ENCODE peak calls at places on chromosomes 11 and 22, in ten cellular contexts. F, I, Q, K, W, S, P, Z, T and G are unnamed samples.
A peak's percentile ranks its signal among the peaks of the same experiment; 100 is the strongest.

GRCh38 chr11:36713715-36714114 is 115.7 kb upstream of the RAG2 start:
- DNase-seq in F (no peak), I (no peak), Q (no peak), K (no peak), W (no peak), S (no peak), P (no peak), Z (no peak), T (no peak), G (peak; percentile 17)

GRCh38 chr11:112195906-112196305 is 20.6 kb downstream of the BCO2 start:
- DNase-seq in F (no peak), I (no peak), Q (no peak), K (no peak), W (no peak), S (no peak), P (no peak), Z (no peak), T (peak; percentile 23), G (no peak)

GRCh38 chr11:118918686-118919280 is 6.9 kb downstream of the BCL9L start:
- DNase-seq in F (no peak), I (no peak), Q (no peak), K (no peak), W (no peak), S (no peak), P (no peak), Z (no peak), T (peak; percentile 61), G (no peak)

GRCh38 chr11:3051435-3052108 is 5.7 kb downstream of the CARS1 start:
- DNase-seq in F (no peak), I (no peak), Q (no peak), K (no peak), W (no peak), S (no peak), P (no peak), Z (no peak), T (no peak), G (no peak)

GRCh38 chr22:45897736-45898135 is 79.2 kb downstream of the WNT7B start:
- DNase-seq in F (no peak), I (no peak), Q (no peak), K (no peak), W (no peak), S (no peak), P (no peak), Z (no peak), T (no peak), G (no peak)

GRCh38 chr11:36306888-36307287 is 10.8 kb downstream of the PRR5L start:
- DNase-seq in F (no peak), I (peak; percentile 27), Q (no peak), K (no peak), W (peak; percentile 20), S (no peak), P (no peak), Z (no peak), T (peak; percentile 78), G (no peak)

GRCh38 chr22:27780161-27780575 is 21.4 kb downstream of the MN1 start:
- DNase-seq in F (no peak), I (no peak), Q (no peak), K (no peak), W (no peak), S (no peak), P (no peak), Z (no peak), T (peak; percentile 83), G (no peak)

GRCh38 chr11:100691886-100692285 is 4.8 kb downstream of the ARHGAP42 start:
- DNase-seq in F (no peak), I (no peak), Q (no peak), K (no peak), W (no peak), S (no peak), P (no peak), Z (no peak), T (no peak), G (no peak)

GRCh38 chr11:79100093-79100704 is 340.6 kb downstream of the TENM4 start:
- DNase-seq in F (no peak), I (peak; percentile 12), Q (no peak), K (peak; percentile 16), W (peak; percentile 38), S (peak; percentile 4), P (no peak), Z (no peak), T (peak; percentile 64), G (peak; percentile 29)

GRCh38 chr11:128582496-128583366 is 4.6 kb downstream of the ETS1 start:
- DNase-seq in F (no peak), I (no peak), Q (peak; percentile 94), K (no peak), W (no peak), S (no peak), P (peak; percentile 61), Z (no peak), T (peak; percentile 97), G (no peak)

GRCh38 chr11:86692317-86692716 is 19.9 kb upstream of the ME3 start:
- DNase-seq in F (no peak), I (no peak), Q (no peak), K (no peak), W (no peak), S (no peak), P (no peak), Z (no peak), T (peak; percentile 54), G (no peak)

GRCh38 chr11:92198276-92198675 is 26.3 kb upstream of the FAT3 start:
- DNase-seq in F (no peak), I (no peak), Q (no peak), K (no peak), W (no peak), S (no peak), P (no peak), Z (no peak), T (no peak), G (no peak)

GRCh38 chr11:3196161-3197043 is 22.2 kb downstream of the MRGPRG start:
- DNase-seq in F (no peak), I (no peak), Q (no peak), K (no peak), W (no peak), S (no peak), P (no peak), Z (no peak), T (no peak), G (no peak)

GRCh38 chr22:24333301-24333700 is 62.7 kb downstream of the SPECC1L start:
- DNase-seq in F (no peak), I (peak; percentile 33), Q (no peak), K (no peak), W (no peak), S (no peak), P (no peak), Z (no peak), T (peak; percentile 89), G (no peak)

GRCh38 chr22:41181349-41182241 is 23.5 kb upstream of the L3MBTL2 start:
- DNase-seq in F (no peak), I (no peak), Q (peak; percentile 28), K (no peak), W (no peak), S (no peak), P (peak; percentile 44), Z (no peak), T (peak; percentile 75), G (no peak)

GRCh38 chr22:31585161-31585859 is 76.7 kb downstream of the PISD start:
- DNase-seq in F (no peak), I (no peak), Q (peak; percentile 45), K (no peak), W (no peak), S (peak; percentile 25), P (no peak), Z (peak; percentile 29), T (peak; percentile 72), G (no peak)

GRCh38 chr22:39283312-39284141 is 35.9 kb downstream of the RPL3 start:
- DNase-seq in F (no peak), I (no peak), Q (no peak), K (no peak), W (peak; percentile 30), S (no peak), P (peak; percentile 84), Z (no peak), T (peak; percentile 58), G (no peak)

GRCh38 chr22:36991220-36991619 is 28.0 kb downstream of the TST start:
- DNase-seq in F (no peak), I (no peak), Q (no peak), K (no peak), W (no peak), S (no peak), P (no peak), Z (no peak), T (no peak), G (no peak)

GRCh38 chr11:1772270-1773130 is 8.8 kb upstream of the CTSD start:
- DNase-seq in F (no peak), I (peak; percentile 62), Q (peak; percentile 71), K (peak; percentile 55), W (no peak), S (peak; percentile 72), P (no peak), Z (peak; percentile 68), T (peak; percentile 90), G (peak; percentile 58)